ENCODE peak calls at places on chromosomes 2 and 18, in nine cellular contexts. B is left lung, M is Calu3, S is upper lobe of right lung, Q is fibroblast of pulmonary artery, E is HFFc6, D is astrocyte of the spinal cord, C is ovary, X is PC-3. A is an unnamed sample.

GRCh38 chr2:206876176-206876575 is 63.1 kb upstream of the CPO start:
- DNase-seq in B (no peak), M (no peak), S (no peak), Q (no peak), E (no peak), D (no peak), C (no peak), X (no peak), A (no peak)

GRCh38 chr2:113886479-113887383 is 3.2 kb upstream of the ACTR3 start:
- DNase-seq in B (no peak), M (peak; percentile 35), S (peak; percentile 70), Q (peak; percentile 76), E (peak; percentile 90), D (peak; percentile 80), C (no peak), X (peak; percentile 93), A (peak; percentile 89)

GRCh38 chr2:144217853-144218633 is 301.9 kb downstream of the ZEB2 start:
- DNase-seq in B (no peak), M (no peak), S (no peak), Q (no peak), E (peak; percentile 8), D (peak; percentile 12), C (no peak), X (peak; percentile 21), A (no peak)

GRCh38 chr2:170940066-170940465 is 11.0 kb downstream of the GORASP2 start:
- DNase-seq in B (no peak), M (no peak), S (no peak), Q (no peak), E (no peak), D (no peak), C (no peak), X (no peak), A (no peak)

GRCh38 chr2:19873014-19873413 is 28.8 kb downstream of the TTC32 start:
- DNase-seq in B (no peak), M (no peak), S (no peak), Q (no peak), E (no peak), D (no peak), C (no peak), X (no peak), A (no peak)

GRCh38 chr18:3211236-3211992 is 8.4 kb downstream of the MYOM1 start:
- DNase-seq in B (no peak), M (no peak), S (no peak), Q (peak; percentile 13), E (peak; percentile 9), D (peak; percentile 67), C (no peak), X (peak; percentile 38), A (no peak)

GRCh38 chr2:237171396-237171795 is 85.7 kb downstream of the COPS8 start:
- DNase-seq in B (no peak), M (peak; percentile 21), S (no peak), Q (peak; percentile 97), E (peak; percentile 91), D (peak; percentile 95), C (peak; percentile 59), X (peak; percentile 85), A (no peak)

GRCh38 chr2:100750143-100750542 is 69.8 kb upstream of the NPAS2 start:
- DNase-seq in B (no peak), M (no peak), S (no peak), Q (no peak), E (no peak), D (no peak), C (no peak), X (no peak), A (no peak)

GRCh38 chr2:85133751-85134254 is 611 bp downstream of the TCF7L1 start:
- DNase-seq in B (peak; percentile 84), M (peak; percentile 46), S (peak; percentile 79), Q (peak; percentile 58), E (peak; percentile 15), D (peak; percentile 40), C (peak; percentile 74), X (peak; percentile 51), A (no peak)

GRCh38 chr18:58117685-58118403 is 73.8 kb downstream of the NEDD4L start:
- DNase-seq in B (no peak), M (peak; percentile 67), S (peak; percentile 81), Q (peak; percentile 90), E (peak; percentile 42), D (peak; percentile 85), C (peak; percentile 50), X (peak; percentile 93), A (peak; percentile 64)

GRCh38 chr2:191345788-191346187 is 100.6 kb downstream of the MYO1B start:
- DNase-seq in B (no peak), M (no peak), S (no peak), Q (peak; percentile 24), E (peak; percentile 18), D (peak; percentile 45), C (no peak), X (peak; percentile 50), A (no peak)

GRCh38 chr2:33441235-33441810 is 35.1 kb upstream of the RASGRP3 start:
- DNase-seq in B (no peak), M (peak; percentile 49), S (no peak), Q (peak; percentile 84), E (peak; percentile 77), D (peak; percentile 75), C (peak; percentile 35), X (peak; percentile 68), A (no peak)

GRCh38 chr18:36771246-36771645 is 57.6 kb downstream of the TPGS2 start:
- DNase-seq in B (no peak), M (no peak), S (no peak), Q (no peak), E (no peak), D (no peak), C (no peak), X (no peak), A (no peak)

GRCh38 chr18:36772339-36772738 is 56.5 kb downstream of the TPGS2 start:
- DNase-seq in B (no peak), M (no peak), S (no peak), Q (no peak), E (peak; percentile 76), D (no peak), C (no peak), X (no peak), A (no peak)

GRCh38 chr18:36769172-36769571 is 59.6 kb downstream of the TPGS2 start:
- DNase-seq in B (no peak), M (no peak), S (no peak), Q (no peak), E (peak; percentile 78), D (peak; percentile 32), C (no peak), X (peak; percentile 12), A (no peak)

GRCh38 chr18:36770315-36770946 is 58.4 kb downstream of the TPGS2 start:
- DNase-seq in B (no peak), M (no peak), S (no peak), Q (no peak), E (no peak), D (no peak), C (no peak), X (no peak), A (no peak)

DNA sequence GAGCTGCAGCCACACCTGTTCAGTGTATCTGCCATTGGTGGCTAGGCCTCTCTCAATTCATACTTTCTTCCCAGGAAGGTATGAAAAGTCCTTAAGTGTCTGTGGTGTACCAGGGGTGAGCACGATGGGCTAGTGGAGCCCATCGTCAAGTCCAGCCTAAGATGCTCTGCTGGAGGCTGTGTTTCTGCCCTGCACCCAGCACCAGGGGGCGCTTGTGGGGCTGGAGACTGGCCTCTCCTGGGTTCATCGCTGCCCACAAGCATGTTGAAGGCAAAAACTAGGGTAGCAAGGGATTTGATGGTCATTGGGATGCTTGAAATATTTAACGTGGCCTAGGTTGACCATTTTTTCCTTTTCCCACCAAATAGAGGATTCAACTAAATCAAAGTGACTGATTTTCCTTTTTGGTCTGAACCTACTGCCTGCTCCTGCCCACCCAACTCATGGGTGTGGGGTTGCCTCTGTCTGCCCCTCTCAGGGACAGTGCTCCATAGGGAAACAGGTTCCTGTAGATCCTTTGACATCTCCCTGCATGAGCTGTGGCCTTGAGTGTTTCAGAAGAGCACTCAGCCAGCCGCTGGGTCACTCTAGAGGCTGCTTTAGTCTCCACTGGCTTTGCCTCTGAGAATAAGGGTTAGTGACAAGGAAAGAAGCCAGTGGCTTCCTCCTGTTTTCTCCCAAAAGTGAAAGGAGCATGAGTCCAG is 59.0 kb downstream of the TPGS2 start:
- DNase-seq in B (no peak), M (peak; percentile 49), S (no peak), Q (no peak), E (no peak), D (no peak), C (no peak), X (no peak), A (no peak)
- TF ChIP-seq CTCF in B (peak; percentile 20), M (peak; percentile 49), S (peak; percentile 45), Q (peak; percentile 33), E (peak; percentile 71), D (peak; percentile 37), C (no peak), X (no peak), A (no peak)

GRCh38 chr2:102112692-102113665 is 29.6 kb upstream of the IL1R1 start:
- DNase-seq in B (no peak), M (no peak), S (no peak), Q (no peak), E (peak; percentile 39), D (peak; percentile 87), C (no peak), X (no peak), A (no peak)
- TF ChIP-seq CTCF in B (no peak), M (no peak), S (no peak), Q (no peak), E (no peak), D (no peak), C (no peak), X (no peak), A (no peak)

GRCh38 chr2:109173311-109174171 is 44.5 kb downstream of the SH3RF3 start:
- DNase-seq in B (no peak), M (no peak), S (no peak), Q (peak; percentile 91), E (peak; percentile 55), D (peak; percentile 94), C (peak; percentile 92), X (no peak), A (no peak)

GRCh38 chr2:109174214-109174613 is 45.2 kb downstream of the SH3RF3 start:
- DNase-seq in B (no peak), M (no peak), S (no peak), Q (no peak), E (no peak), D (no peak), C (no peak), X (no peak), A (no peak)

GRCh38 chr2:109170645-109171044 is 41.6 kb downstream of the SH3RF3 start:
- DNase-seq in B (no peak), M (no peak), S (no peak), Q (no peak), E (no peak), D (no peak), C (no peak), X (peak; percentile 43), A (no peak)

GRCh38 chr2:109172556-109173105 is 43.6 kb downstream of the SH3RF3 start:
- DNase-seq in B (no peak), M (no peak), S (no peak), Q (no peak), E (no peak), D (no peak), C (no peak), X (no peak), A (no peak)

GRCh38 chr2:109171444-109172334 is 42.7 kb downstream of the SH3RF3 start:
- DNase-seq in B (no peak), M (no peak), S (no peak), Q (peak; percentile 92), E (peak; percentile 96), D (peak; percentile 98), C (peak; percentile 63), X (peak; percentile 85), A (no peak)
- TF ChIP-seq CTCF in B (no peak), M (no peak), S (peak; percentile 31), Q (peak; percentile 41), E (peak; percentile 61), D (peak; percentile 33), C (no peak), X (no peak), A (no peak)

GRCh38 chr2:46050489-46050888 is 246.7 kb upstream of the EPAS1 start:
- DNase-seq in B (no peak), M (no peak), S (no peak), Q (no peak), E (no peak), D (no peak), C (no peak), X (no peak), A (no peak)
- TF ChIP-seq CTCF in B (no peak), M (no peak), S (no peak), Q (peak; percentile 15), E (peak; percentile 25), D (no peak), C (no peak), X (peak; percentile 56), A (no peak)

A was measured in CD14-positive monocyte.